ENCODE peak calls at places on chromosomes 16 and 17, in five cellular contexts. U is H1, T is HCT116, I is GM12878, N is HepG2. C is an unnamed sample.

GRCh38 chr16:4814542-4815173 is 12.2 kb upstream of the ROGDI start:
- DNase-seq in U (no peak), T (no peak), N (no peak), I (no peak), C (no peak)

GRCh38 chr17:27244481-27245223 is 49.3 kb upstream of the WSB1 start:
- DNase-seq in I (no peak), N (peak), T (no peak), U (peak), C (no peak)

GRCh38 chr17:72539981-72540897 is 419.4 kb downstream of the SOX9 start:
- DNase-seq in I (no peak), N (peak), U (peak), T (peak), C (peak)

GRCh38 chr17:45311762-45312476 is 4.9 kb downstream of the MAP3K14 start:
- DNase-seq in U (no peak), T (peak), I (no peak), N (peak), C (no peak)

GRCh38 chr17:56785396-56785795 is 48.3 kb downstream of the C17orf67 start:
- DNase-seq in N (no peak), T (no peak), U (no peak), I (no peak), C (no peak)

GRCh38 chr17:27088767-27089078 is 205.2 kb upstream of the WSB1 start:
- DNase-seq in I (no peak), N (no peak), T (no peak), U (no peak), C (no peak)

GRCh38 chr16:11474617-11475291 is 112.0 kb downstream of the LITAF start:
- DNase-seq in N (peak), T (no peak), U (no peak), I (no peak), C (no peak)

GRCh38 chr17:7914771-7915610 is 1.1 kb downstream of the RNF227 start:
- DNase-seq in I (no peak), N (no peak), U (no peak), T (no peak), C (no peak)

GRCh38 chr17:32783602-32784001 is 93.3 kb downstream of the MYO1D start:
- DNase-seq in I (peak), T (peak), U (no peak), N (peak), C (peak)

GRCh38 chr16:70252355-70252988 is 732 bp upstream of the EXOSC6 start:
- DNase-seq in I (no peak), T (no peak), N (no peak), U (peak), C (peak)

GRCh38 chr17:63838586-63839184 is 3.8 kb downstream of the SMARCD2 start:
- DNase-seq in I (no peak), T (no peak), U (no peak), N (no peak), C (no peak)

GRCh38 chr16:55613578-55614333 is 42.0 kb upstream of the SLC6A2 start:
- DNase-seq in T (no peak), N (no peak), I (no peak), U (no peak), C (no peak)

GRCh38 chr16:14609716-14610115 is 20.3 kb downstream of the PARN start:
- DNase-seq in N (no peak), U (no peak), T (no peak), I (no peak), C (no peak)

GRCh38 chr17:78186689-78187595 is at the start of the genes AFMID and TK1:
- DNase-seq in T (peak), U (peak), N (peak), I (peak), C (peak)

GRCh38 chr17:73872816-73873215 is 228.6 kb upstream of the SDK2 start:
- DNase-seq in N (no peak), T (no peak), U (no peak), I (no peak), C (peak)

GRCh38 chr17:78356163-78356713 is 3.6 kb downstream of the SOCS3 start:
- DNase-seq in I (peak), U (peak), T (no peak), N (no peak), C (peak)

GRCh38 chr16:67229906-67230808 is 3.2 kb downstream of the TMEM208 start:
- DNase-seq in I (no peak), T (no peak), N (no peak), U (no peak), C (no peak)

GRCh38 chr17:15083225-15083624 is 181.9 kb downstream of the PMP22 start:
- DNase-seq in T (no peak), U (no peak), I (no peak), N (no peak), C (no peak)

GRCh38 chr16:69481901-69482341 is 57.5 kb downstream of the CYB5B start:
- DNase-seq in N (no peak), I (no peak), U (no peak), T (no peak), C (no peak)

GRCh38 chr17:60333628-60334031 is 58.3 kb downstream of the USP32 start:
- DNase-seq in N (no peak), U (no peak), T (no peak), I (no peak), C (no peak)

DNA sequence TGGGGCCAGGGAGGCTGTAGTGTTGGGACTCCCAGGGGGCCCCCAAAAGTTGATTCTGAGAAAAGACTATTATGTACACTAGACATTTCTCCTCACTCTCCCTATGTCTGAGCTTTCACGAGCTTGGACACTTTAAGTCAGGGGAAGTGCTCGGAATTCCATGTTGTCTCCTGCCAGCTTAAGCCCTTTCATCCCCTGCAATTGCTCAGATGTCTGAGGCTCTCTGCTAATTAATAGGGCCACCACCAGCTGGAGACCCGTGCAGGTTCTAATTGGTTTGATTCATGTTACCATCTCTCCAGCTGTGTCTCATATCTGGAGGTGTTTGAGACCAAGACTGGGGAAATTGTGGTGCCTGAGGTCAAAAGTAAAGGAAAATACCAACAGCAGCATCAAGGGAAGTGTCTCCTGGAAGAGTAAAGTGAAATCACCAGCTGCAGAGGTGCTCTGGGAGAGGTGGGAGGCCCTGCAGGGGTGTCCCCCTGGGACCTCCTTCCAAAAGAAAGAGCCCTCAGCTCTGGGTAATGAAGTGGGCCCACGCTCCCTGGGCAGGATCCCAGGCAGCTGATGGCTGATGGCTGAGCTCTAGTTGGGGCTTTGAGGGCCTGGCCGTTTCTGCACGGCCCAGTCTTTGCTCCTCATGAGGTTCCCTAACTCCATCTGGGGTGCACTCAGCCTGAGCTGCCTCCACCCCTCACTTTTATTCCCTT is 5.8 kb upstream of the UTS2R start:
- DNase-seq in I (no peak), U (no peak), T (no peak), N (no peak), C (no peak)
- H3K9ac ChIP-seq in I (no peak), U (no peak), T (no peak), N (no peak), C (no peak)

GRCh38 chr16:78727536-78727935 is 628.1 kb downstream of the WWOX start:
- DNase-seq in N (peak), I (no peak), U (no peak), T (no peak), C (no peak)
- TF ChIP-seq ZNF274 in N (no peak), I (no peak), U (no peak), T (no peak), C (no peak)

GRCh38 chr16:85571563-85571812 is 41.6 kb upstream of the GSE1 start:
- DNase-seq in I (no peak), N (no peak), U (no peak), T (no peak), C (no peak)
- H3K9ac ChIP-seq in I (peak), N (peak), U (no peak), T (no peak), C (peak)

GRCh38 chr17:43444223-43445008 is 39.4 kb upstream of the DHX8 start:
- DNase-seq in I (no peak), U (no peak), N (no peak), T (no peak), C (no peak)
- TF ChIP-seq ZNF274 in I (no peak), U (no peak), N (no peak), T (no peak), C (no peak)

DNA sequence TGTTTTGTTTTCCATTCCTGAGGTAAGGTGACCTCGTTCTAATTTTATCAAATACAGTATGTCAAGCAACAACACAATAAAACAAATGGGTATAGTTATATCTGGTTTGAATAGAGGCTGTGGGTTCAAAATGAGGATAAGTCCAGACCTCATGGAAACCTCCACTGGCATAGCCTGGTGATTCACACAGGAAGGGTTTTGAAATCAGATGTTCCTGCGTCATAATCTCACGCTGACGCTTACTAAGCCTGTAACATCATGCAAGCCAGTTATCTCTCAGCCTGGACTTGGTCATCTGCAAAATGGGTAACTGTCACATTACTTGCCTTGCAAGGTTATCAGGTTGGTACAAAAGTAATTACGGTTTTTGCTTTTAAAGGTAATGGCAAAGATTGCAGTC is 1056.3 kb upstream of the EEF2KMT start:
- DNase-seq in T (no peak), N (no peak), I (no peak), U (no peak), C (no peak)
- H3K9ac ChIP-seq in T (no peak), N (no peak), I (no peak), U (no peak), C (no peak)

DNA sequence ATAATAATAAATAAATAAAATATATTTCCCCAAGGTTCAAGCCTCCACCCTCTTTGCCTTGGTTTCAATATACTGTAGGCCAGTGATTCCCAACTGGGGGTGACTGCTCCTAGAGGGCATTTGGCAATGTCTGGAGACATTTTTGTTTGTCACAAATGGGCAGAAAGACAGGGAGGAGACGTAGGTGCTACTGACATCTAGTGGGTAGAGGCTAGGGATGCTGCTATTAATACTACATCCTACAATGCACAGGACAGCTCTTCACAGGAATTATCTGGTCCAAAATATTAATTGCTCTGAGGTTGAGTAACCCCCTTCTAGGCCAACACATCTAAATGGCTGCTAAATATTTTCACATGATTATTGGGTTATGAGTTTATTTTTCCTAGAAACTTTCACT is 12.8 kb upstream of the PRR14 start:
- DNase-seq in U (no peak), I (no peak), N (peak), T (peak), C (no peak)
- TF ChIP-seq ZNF274 in U (no peak), I (no peak), N (no peak), T (no peak), C (no peak)

DNA sequence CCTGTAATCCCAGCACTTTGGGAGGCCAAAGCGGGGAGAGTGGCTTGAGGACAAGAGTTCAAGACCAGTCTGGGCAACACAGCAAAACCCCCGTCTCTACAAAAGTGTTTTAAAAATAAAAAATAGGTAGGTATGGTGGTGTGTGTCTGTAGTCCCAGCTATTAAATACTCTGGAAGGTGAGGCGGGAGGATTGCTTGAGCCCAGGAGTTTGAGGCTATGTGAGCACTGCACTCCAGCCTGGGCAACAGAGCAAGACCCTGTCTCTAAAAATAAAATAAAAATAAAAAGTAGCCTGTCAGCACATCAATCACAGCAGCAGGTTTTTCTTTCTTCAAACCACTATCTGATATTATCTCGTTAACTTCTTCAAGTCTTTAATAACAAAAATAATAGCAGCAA is 1.6 kb downstream of the USP31 start:
- DNase-seq in N (no peak), I (no peak), U (no peak), T (no peak), C (no peak)
- H3K9ac ChIP-seq in N (peak), I (no peak), U (no peak), T (peak), C (peak)